ENCODE peak calls at places on chromosomes 13 and 19, in nine cellular contexts. Z is GM23248; P is CD8-positive, alpha-beta memory T cell; U is ovary; S is OCI-LY7; I is tibial artery; N is effector memory CD4-positive, alpha-beta T cell; V is IMR-90; Y is breast epithelium. B is an unnamed sample.

GRCh38 chr13:58324130-58324529 is 692.6 kb downstream of the PCDH17 start:
- DNase-seq in S (no peak), Z (no peak), I (no peak), Y (no peak), V (no peak), U (no peak), P (no peak), N (no peak), B (no peak)

GRCh38 chr19:45440259-45440638 is 16.5 kb upstream of the ERCC1 start:
- DNase-seq in P (no peak), I (no peak), S (no peak), N (no peak), Y (no peak), Z (no peak), U (no peak), V (no peak), B (no peak)

GRCh38 chr13:57858376-57858775 is 226.8 kb downstream of the PCDH17 start:
- DNase-seq in I (no peak), S (no peak), Y (no peak), P (no peak), V (no peak), N (no peak), Z (no peak), U (no peak), B (no peak)

GRCh38 chr13:27194209-27194608 is 22.6 kb upstream of the USP12 start:
- DNase-seq in S (no peak), I (no peak), N (no peak), P (no peak), V (no peak), Z (peak; percentile 37), U (no peak), Y (no peak), B (no peak)

GRCh38 chr13:31927219-31927653 is 104.3 kb upstream of the FRY start:
- DNase-seq in Y (no peak), S (no peak), U (no peak), P (no peak), N (no peak), Z (no peak), I (no peak), V (no peak), B (peak; percentile 74)

GRCh38 chr19:29098863-29099481 is 114.0 kb downstream of the UQCRFS1 start:
- DNase-seq in S (no peak), N (no peak), U (peak; percentile 44), V (peak; percentile 77), P (no peak), Z (peak; percentile 98), I (peak; percentile 90), Y (no peak), B (no peak)

GRCh38 chr19:51394045-51394836 is 3.9 kb upstream of the C19orf84 start:
- DNase-seq in S (peak; percentile 100), P (peak; percentile 85), U (peak; percentile 89), V (peak; percentile 99), Y (peak; percentile 87), N (peak; percentile 84), Z (peak; percentile 99), I (peak; percentile 93), B (peak; percentile 99)

GRCh38 chr19:1057185-1057857 is 9.6 kb upstream of the ARHGAP45 start:
- DNase-seq in N (no peak), Z (peak; percentile 76), P (no peak), U (no peak), Y (no peak), I (no peak), V (peak; percentile 67), S (peak; percentile 70), B (peak; percentile 61)

GRCh38 chr13:18991054-18991453 is 190.6 kb downstream of the TUBA3C start:
- DNase-seq in Z (no peak), V (no peak), S (no peak), P (no peak), Y (no peak), U (no peak), N (no peak), I (no peak), B (no peak)

GRCh38 chr13:26022538-26023292 is 29.1 kb downstream of the SHISA2 start:
- DNase-seq in Y (peak; percentile 89), U (no peak), P (no peak), V (peak; percentile 47), N (no peak), S (no peak), I (peak; percentile 68), Z (peak; percentile 90), B (no peak)

GRCh38 chr19:1107655-1108261 is 4.0 kb downstream of the GPX4 start:
- DNase-seq in Y (no peak), Z (no peak), P (no peak), V (no peak), U (no peak), S (no peak), N (no peak), I (no peak), B (no peak)

GRCh38 chr13:113663934-113664333 is 3.1 kb upstream of the GRK1 start:
- DNase-seq in I (no peak), Y (peak; percentile 24), U (peak; percentile 19), V (no peak), S (no peak), P (no peak), N (no peak), Z (no peak), B (no peak)

GRCh38 chr19:35249146-35249847 is 495 bp downstream of the LSR start:
- DNase-seq in I (no peak), V (no peak), N (no peak), Z (no peak), Y (no peak), U (peak; percentile 28), P (no peak), S (peak; percentile 42), B (peak; percentile 64)

GRCh38 chr13:36353001-36353400 is 6.8 kb upstream of the SPART start:
- DNase-seq in S (no peak), N (no peak), I (no peak), P (no peak), Y (no peak), Z (no peak), U (no peak), V (no peak), B (no peak)

GRCh38 chr19:4678881-4679379 is 8.8 kb upstream of the MYDGF start:
- DNase-seq in P (no peak), Y (no peak), I (no peak), V (no peak), Z (peak; percentile 18), U (peak; percentile 87), S (peak; percentile 19), N (no peak), B (no peak)

GRCh38 chr19:10669246-10669645 is 15.1 kb downstream of the ILF3 start:
- DNase-seq in S (no peak), U (no peak), Z (no peak), P (no peak), N (no peak), I (no peak), Y (no peak), V (no peak), B (no peak)
- H3K4me1 ChIP-seq in S (peaks cover 24% of the 10 kb centered on the region), U (peaks cover 1% of the 10 kb centered on the region), Z (peaks cover 9% of the 10 kb centered on the region), P (peaks cover 16% of the 10 kb centered on the region), N (no peaks in the 10 kb centered on the region), I (peaks cover 24% of the 10 kb centered on the region), Y (no peaks in the 10 kb centered on the region), V (peaks cover 10% of the 10 kb centered on the region), B (no peaks in the 10 kb centered on the region)

GRCh38 chr13:81283062-81283461 is 942.1 kb upstream of the SPRY2 start:
- DNase-seq in Y (no peak), Z (no peak), U (no peak), S (no peak), N (no peak), I (no peak), V (no peak), P (no peak), B (no peak)

GRCh38 chr13:81283561-81283960 is 942.6 kb upstream of the SPRY2 start:
- DNase-seq in I (no peak), N (no peak), Z (no peak), S (no peak), V (no peak), U (no peak), P (no peak), Y (no peak), B (no peak)
- H3K4me1 ChIP-seq in I (no peaks in the 10 kb centered on the region), N (no peaks in the 10 kb centered on the region), Z (no peaks in the 10 kb centered on the region), S (no peaks in the 10 kb centered on the region), V (no peaks in the 10 kb centered on the region), U (no peaks in the 10 kb centered on the region), P (no peaks in the 10 kb centered on the region), Y (no peaks in the 10 kb centered on the region), B (no peaks in the 10 kb centered on the region)

GRCh38 chr19:41355802-41356201 is 2.1 kb upstream of the TGFB1 start:
- DNase-seq in Y (no peak), N (no peak), I (no peak), V (no peak), U (no peak), P (no peak), S (no peak), Z (no peak), B (no peak)

GRCh38 chr19:41356984-41357739 is 3.4 kb upstream of the TGFB1 start:
- DNase-seq in S (no peak), U (no peak), Z (no peak), I (no peak), Y (no peak), N (no peak), V (no peak), P (no peak), B (no peak)

GRCh38 chr19:41359741-41360140 is 4.2 kb downstream of the B9D2 start:
- DNase-seq in I (no peak), V (no peak), U (no peak), Y (no peak), N (no peak), P (no peak), Z (no peak), S (no peak), B (no peak)

GRCh38 chr19:41355035-41355434 is 1.3 kb upstream of the TGFB1 start:
- DNase-seq in I (no peak), N (no peak), Y (no peak), V (no peak), U (no peak), Z (no peak), S (no peak), P (no peak), B (no peak)

GRCh38 chr19:41357746-41358145 is 4.0 kb upstream of the TGFB1 start:
- DNase-seq in Y (no peak), Z (no peak), I (no peak), P (no peak), N (no peak), V (no peak), U (no peak), S (no peak), B (no peak)
- H3K4me1 ChIP-seq in Y (peaks cover 6% of the 10 kb centered on the region), Z (no peaks in the 10 kb centered on the region), I (peaks cover 4% of the 10 kb centered on the region), P (peaks cover 54% of the 10 kb centered on the region), N (peaks cover 52% of the 10 kb centered on the region), V (no peaks in the 10 kb centered on the region), U (peaks cover 4% of the 10 kb centered on the region), S (peaks cover 6% of the 10 kb centered on the region), B (no peaks in the 10 kb centered on the region)

GRCh38 chr13:100508996-100509395 is 79.6 kb downstream of the GGACT start:
- DNase-seq in Z (no peak), V (no peak), P (no peak), N (no peak), I (no peak), U (no peak), S (no peak), Y (no peak), B (no peak)
- H3K4me1 ChIP-seq in Z (no peaks in the 10 kb centered on the region), V (no peaks in the 10 kb centered on the region), P (no peaks in the 10 kb centered on the region), N (peaks cover 7% of the 10 kb centered on the region), I (no peaks in the 10 kb centered on the region), U (peaks cover 4% of the 10 kb centered on the region), S (no peaks in the 10 kb centered on the region), Y (no peaks in the 10 kb centered on the region), B (no peaks in the 10 kb centered on the region)

B was measured in small intestine.